ENCODE peak calls at places on chromosome 19, in nine cellular contexts. One of them, this sample, is unnamed. For H3K36me3, the result is how much of the 10 kb centered on the place peaks cover.

GRCh38 chr19:46787331-46788100 is 878 bp downstream of the SLC1A5 start:
- DNase-seq in colonic mucosa: peak
- DNase-seq in ascending aorta: peak
- DNase-seq in left ventricle myocardium inferior: peak
- DNase-seq in fibroblast of lung: peak
- DNase-seq in right lobe of liver: no peak
- DNase-seq in GM23248: peak
- DNase-seq in CD8-positive, alpha-beta memory T cell: no peak
- DNase-seq in testis: peak
- DNase-seq in this sample: peak

GRCh38 chr19:35882074-35882832 is 13.9 kb downstream of the APLP1 start:
- DNase-seq in fibroblast of lung: peak
- DNase-seq in ascending aorta: no peak
- DNase-seq in left ventricle myocardium inferior: no peak
- DNase-seq in right lobe of liver: no peak
- DNase-seq in testis: peak
- DNase-seq in colonic mucosa: peak
- DNase-seq in GM23248: peak
- DNase-seq in CD8-positive, alpha-beta memory T cell: no peak
- DNase-seq in this sample: peak

GRCh38 chr19:5298502-5298901 is 42.1 kb downstream of the PTPRS start:
- DNase-seq in colonic mucosa: no peak
- DNase-seq in CD8-positive, alpha-beta memory T cell: no peak
- DNase-seq in testis: no peak
- DNase-seq in left ventricle myocardium inferior: no peak
- DNase-seq in GM23248: no peak
- DNase-seq in right lobe of liver: no peak
- DNase-seq in fibroblast of lung: no peak
- DNase-seq in ascending aorta: no peak
- DNase-seq in this sample: no peak

GRCh38 chr19:35213678-35214632 is 14.6 kb downstream of the FAM187B start:
- DNase-seq in testis: peak
- DNase-seq in right lobe of liver: peak
- DNase-seq in GM23248: peak
- DNase-seq in left ventricle myocardium inferior: peak
- DNase-seq in CD8-positive, alpha-beta memory T cell: peak
- DNase-seq in fibroblast of lung: peak
- DNase-seq in colonic mucosa: peak
- DNase-seq in ascending aorta: peak
- DNase-seq in this sample: peak

GRCh38 chr19:5949792-5950305 is 28.1 kb downstream of the RANBP3 start:
- DNase-seq in colonic mucosa: no peak
- DNase-seq in GM23248: no peak
- DNase-seq in ascending aorta: no peak
- DNase-seq in fibroblast of lung: no peak
- DNase-seq in right lobe of liver: no peak
- DNase-seq in CD8-positive, alpha-beta memory T cell: no peak
- DNase-seq in testis: no peak
- DNase-seq in left ventricle myocardium inferior: peak
- DNase-seq in this sample: no peak

GRCh38 chr19:41206926-41207750 is 11.9 kb upstream of the AXL start:
- DNase-seq in ascending aorta: peak
- DNase-seq in GM23248: peak
- DNase-seq in colonic mucosa: peak
- DNase-seq in fibroblast of lung: peak
- DNase-seq in right lobe of liver: no peak
- DNase-seq in CD8-positive, alpha-beta memory T cell: no peak
- DNase-seq in testis: peak
- DNase-seq in left ventricle myocardium inferior: peak
- DNase-seq in this sample: no peak

GRCh38 chr19:35204799-35205732 is 23.5 kb downstream of the FAM187B start:
- DNase-seq in ascending aorta: no peak
- DNase-seq in right lobe of liver: peak
- DNase-seq in GM23248: no peak
- DNase-seq in colonic mucosa: peak
- DNase-seq in CD8-positive, alpha-beta memory T cell: no peak
- DNase-seq in testis: no peak
- DNase-seq in fibroblast of lung: no peak
- DNase-seq in left ventricle myocardium inferior: no peak
- DNase-seq in this sample: no peak

GRCh38 chr19:2552859-2553258 is 76.9 kb downstream of the GADD45B start:
- DNase-seq in right lobe of liver: no peak
- DNase-seq in ascending aorta: no peak
- DNase-seq in fibroblast of lung: no peak
- DNase-seq in left ventricle myocardium inferior: peak
- DNase-seq in CD8-positive, alpha-beta memory T cell: peak
- DNase-seq in GM23248: peak
- DNase-seq in testis: no peak
- DNase-seq in colonic mucosa: no peak
- DNase-seq in this sample: peak

GRCh38 chr19:42057856-42058255 is 12.2 kb downstream of the GRIK5 start:
- DNase-seq in right lobe of liver: no peak
- DNase-seq in testis: no peak
- DNase-seq in colonic mucosa: no peak
- DNase-seq in GM23248: no peak
- DNase-seq in CD8-positive, alpha-beta memory T cell: no peak
- DNase-seq in ascending aorta: no peak
- DNase-seq in fibroblast of lung: no peak
- DNase-seq in left ventricle myocardium inferior: no peak
- DNase-seq in this sample: no peak

GRCh38 chr19:45767410-45767880 is 1.6 kb downstream of the SIX5 start:
- DNase-seq in left ventricle myocardium inferior: peak
- DNase-seq in ascending aorta: peak
- DNase-seq in GM23248: peak
- DNase-seq in fibroblast of lung: peak
- DNase-seq in colonic mucosa: peak
- DNase-seq in right lobe of liver: peak
- DNase-seq in testis: peak
- DNase-seq in CD8-positive, alpha-beta memory T cell: no peak
- DNase-seq in this sample: peak

GRCh38 chr19:54448037-54448773 is 794 bp upstream of the LENG8 start:
- DNase-seq in colonic mucosa: peak
- DNase-seq in left ventricle myocardium inferior: peak
- DNase-seq in right lobe of liver: peak
- DNase-seq in CD8-positive, alpha-beta memory T cell: no peak
- DNase-seq in GM23248: peak
- DNase-seq in ascending aorta: peak
- DNase-seq in fibroblast of lung: peak
- DNase-seq in testis: peak
- DNase-seq in this sample: peak

GRCh38 chr19:20667281-20667680 is 5.9 kb upstream of the ZNF626 start:
- DNase-seq in ascending aorta: no peak
- DNase-seq in right lobe of liver: no peak
- DNase-seq in colonic mucosa: no peak
- DNase-seq in left ventricle myocardium inferior: no peak
- DNase-seq in testis: no peak
- DNase-seq in fibroblast of lung: no peak
- DNase-seq in CD8-positive, alpha-beta memory T cell: no peak
- DNase-seq in GM23248: no peak
- DNase-seq in this sample: no peak

GRCh38 chr19:40013991-40014390 is 17.1 kb downstream of the ZNF546 start:
- DNase-seq in left ventricle myocardium inferior: no peak
- DNase-seq in colonic mucosa: no peak
- DNase-seq in CD8-positive, alpha-beta memory T cell: no peak
- DNase-seq in testis: no peak
- DNase-seq in ascending aorta: no peak
- DNase-seq in GM23248: no peak
- DNase-seq in right lobe of liver: no peak
- DNase-seq in fibroblast of lung: no peak
- DNase-seq in this sample: no peak
- H3K36me3 ChIP-seq in left ventricle myocardium inferior: half or more
- H3K36me3 ChIP-seq in colonic mucosa: under half
- H3K36me3 ChIP-seq in CD8-positive, alpha-beta memory T cell: under half
- H3K36me3 ChIP-seq in testis: under half
- H3K36me3 ChIP-seq in ascending aorta: under half
- H3K36me3 ChIP-seq in GM23248: under half
- H3K36me3 ChIP-seq in right lobe of liver: under half
- H3K36me3 ChIP-seq in fibroblast of lung: under half
- H3K36me3 ChIP-seq in this sample: under half

GRCh38 chr19:10819124-10820060 is 16.6 kb downstream of the TMED1 start:
- DNase-seq in right lobe of liver: no peak
- DNase-seq in GM23248: no peak
- DNase-seq in CD8-positive, alpha-beta memory T cell: no peak
- DNase-seq in ascending aorta: no peak
- DNase-seq in left ventricle myocardium inferior: no peak
- DNase-seq in fibroblast of lung: no peak
- DNase-seq in colonic mucosa: no peak
- DNase-seq in testis: no peak
- DNase-seq in this sample: no peak

GRCh38 chr19:10820173-10820572 is 15.8 kb downstream of the TMED1 start:
- DNase-seq in right lobe of liver: peak
- DNase-seq in ascending aorta: no peak
- DNase-seq in GM23248: peak
- DNase-seq in CD8-positive, alpha-beta memory T cell: no peak
- DNase-seq in testis: no peak
- DNase-seq in fibroblast of lung: no peak
- DNase-seq in colonic mucosa: no peak
- DNase-seq in left ventricle myocardium inferior: no peak
- DNase-seq in this sample: no peak

GRCh38 chr19:10826236-10826635 is 9.8 kb downstream of the TMED1 start:
- DNase-seq in CD8-positive, alpha-beta memory T cell: no peak
- DNase-seq in left ventricle myocardium inferior: peak
- DNase-seq in GM23248: no peak
- DNase-seq in right lobe of liver: no peak
- DNase-seq in colonic mucosa: no peak
- DNase-seq in ascending aorta: no peak
- DNase-seq in fibroblast of lung: no peak
- DNase-seq in testis: no peak
- DNase-seq in this sample: no peak

GRCh38 chr19:10826846-10827245 is 9.2 kb downstream of the TMED1 start:
- DNase-seq in fibroblast of lung: no peak
- DNase-seq in right lobe of liver: no peak
- DNase-seq in CD8-positive, alpha-beta memory T cell: no peak
- DNase-seq in left ventricle myocardium inferior: peak
- DNase-seq in testis: no peak
- DNase-seq in ascending aorta: no peak
- DNase-seq in colonic mucosa: no peak
- DNase-seq in GM23248: no peak
- DNase-seq in this sample: no peak

DNA sequence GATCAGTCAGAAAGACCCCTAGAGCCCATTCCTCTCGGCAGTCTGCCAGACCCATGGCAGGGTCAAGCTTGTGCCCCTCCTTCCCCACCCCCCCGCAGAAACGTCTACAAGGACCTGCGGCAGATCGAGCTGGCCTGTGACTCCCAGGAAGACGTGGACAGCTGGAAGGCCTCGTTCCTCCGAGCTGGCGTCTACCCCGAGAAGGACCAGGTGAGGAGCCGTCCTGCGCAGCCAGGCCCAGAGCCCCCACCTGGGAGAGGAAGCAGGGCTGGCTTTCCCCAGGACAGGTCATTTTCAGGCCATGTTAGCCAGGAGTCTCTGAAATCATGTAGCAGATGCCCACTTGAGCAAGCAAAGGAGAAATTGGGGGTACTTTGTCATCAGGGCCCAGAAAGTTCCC is 12.3 kb downstream of the TMED1 start:
- DNase-seq in fibroblast of lung: no peak
- DNase-seq in right lobe of liver: peak
- DNase-seq in CD8-positive, alpha-beta memory T cell: no peak
- DNase-seq in GM23248: no peak
- DNase-seq in left ventricle myocardium inferior: peak
- DNase-seq in colonic mucosa: no peak
- DNase-seq in testis: no peak
- DNase-seq in ascending aorta: no peak
- DNase-seq in this sample: no peak
- H3K27ac ChIP-seq in fibroblast of lung: no peak
- H3K27ac ChIP-seq in right lobe of liver: no peak
- H3K27ac ChIP-seq in CD8-positive, alpha-beta memory T cell: no peak
- H3K27ac ChIP-seq in GM23248: no peak
- H3K27ac ChIP-seq in left ventricle myocardium inferior: no peak
- H3K27ac ChIP-seq in colonic mucosa: no peak
- H3K27ac ChIP-seq in testis: no peak
- H3K27ac ChIP-seq in ascending aorta: no peak
- H3K27ac ChIP-seq in this sample: no peak

DNA sequence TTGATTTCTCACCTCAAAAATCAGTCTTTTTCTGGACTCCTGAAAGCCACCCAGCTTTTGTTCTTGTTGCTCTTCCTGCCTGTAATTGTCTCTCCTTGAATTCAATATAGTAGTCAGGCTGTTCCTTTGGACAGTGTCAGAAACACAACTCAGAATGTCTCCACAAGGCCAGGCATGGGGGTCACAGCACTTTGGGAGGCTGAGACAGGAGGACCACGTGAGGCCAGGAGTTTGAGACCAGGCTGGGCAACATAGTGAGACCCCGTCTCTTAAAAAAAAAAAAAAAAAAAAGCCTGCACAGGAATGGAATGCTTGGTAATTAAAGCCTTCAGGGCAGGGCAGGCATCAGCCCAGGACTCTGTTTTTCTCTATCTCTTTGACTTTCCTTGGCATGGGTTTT is 8.9 kb upstream of the BAX start:
- DNase-seq in left ventricle myocardium inferior: no peak
- DNase-seq in right lobe of liver: no peak
- DNase-seq in CD8-positive, alpha-beta memory T cell: no peak
- DNase-seq in ascending aorta: no peak
- DNase-seq in colonic mucosa: no peak
- DNase-seq in testis: no peak
- DNase-seq in GM23248: no peak
- DNase-seq in fibroblast of lung: no peak
- DNase-seq in this sample: no peak
- H3K36me3 ChIP-seq in left ventricle myocardium inferior: under half
- H3K36me3 ChIP-seq in right lobe of liver: under half
- H3K36me3 ChIP-seq in CD8-positive, alpha-beta memory T cell: under half
- H3K36me3 ChIP-seq in ascending aorta: under half
- H3K36me3 ChIP-seq in colonic mucosa: under half
- H3K36me3 ChIP-seq in testis: under half
- H3K36me3 ChIP-seq in GM23248: under half
- H3K36me3 ChIP-seq in fibroblast of lung: under half
- H3K36me3 ChIP-seq in this sample: under half

DNA sequence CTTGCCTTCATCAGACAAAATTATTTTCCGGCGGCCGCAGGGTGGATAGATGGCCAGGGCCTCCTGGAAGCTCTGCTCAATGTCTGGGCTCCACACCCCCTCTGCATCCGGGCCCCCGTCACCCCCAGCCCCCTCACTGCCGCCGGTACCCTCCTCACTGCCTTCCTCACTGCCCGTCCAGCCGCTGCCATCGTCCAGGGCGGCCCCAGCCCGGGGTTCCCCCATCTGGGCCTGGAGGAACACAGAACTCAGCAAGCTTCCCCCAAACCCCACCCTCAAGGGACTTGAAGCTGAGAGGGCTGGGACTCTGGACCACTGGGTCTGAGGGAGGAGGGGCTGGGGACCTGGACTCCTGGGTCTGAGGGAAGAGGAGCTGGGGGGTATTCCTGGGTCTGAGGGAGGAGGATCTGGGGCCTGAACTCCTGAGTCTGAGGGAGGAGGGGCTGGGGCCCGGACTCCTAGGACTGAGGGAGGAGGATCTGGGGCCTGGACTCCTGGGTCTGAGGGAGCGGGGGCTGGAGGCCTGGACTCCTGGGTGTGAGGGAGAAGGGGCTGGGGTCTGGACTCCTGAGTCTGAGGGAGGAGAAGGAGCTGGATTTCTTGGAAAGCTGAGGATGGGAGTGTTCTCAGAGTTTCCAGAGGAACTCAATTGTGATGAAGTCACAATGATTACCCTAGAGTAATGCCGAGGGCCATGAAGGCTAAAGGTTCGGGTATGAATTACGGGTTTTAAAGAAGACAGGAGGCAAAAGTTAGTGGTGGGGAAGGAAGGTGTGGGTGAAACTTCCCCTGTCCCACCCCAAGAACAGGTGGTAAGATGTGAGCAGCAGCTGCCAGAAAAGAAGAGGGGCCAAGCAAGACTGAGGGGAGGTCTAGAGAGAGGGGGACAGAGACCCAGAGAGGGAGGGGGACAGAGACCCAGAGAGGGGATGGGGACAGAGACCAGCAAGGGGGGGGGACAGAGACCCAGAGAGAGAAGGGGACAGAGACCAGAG is 2.1 kb downstream of the TEAD2 start:
- DNase-seq in right lobe of liver: no peak
- DNase-seq in testis: no peak
- DNase-seq in ascending aorta: no peak
- DNase-seq in fibroblast of lung: no peak
- DNase-seq in colonic mucosa: no peak
- DNase-seq in left ventricle myocardium inferior: no peak
- DNase-seq in CD8-positive, alpha-beta memory T cell: no peak
- DNase-seq in GM23248: no peak
- DNase-seq in this sample: no peak
- H3K27ac ChIP-seq in right lobe of liver: no peak
- H3K27ac ChIP-seq in testis: peak
- H3K27ac ChIP-seq in ascending aorta: peak
- H3K27ac ChIP-seq in fibroblast of lung: no peak
- H3K27ac ChIP-seq in colonic mucosa: no peak
- H3K27ac ChIP-seq in left ventricle myocardium inferior: peak
- H3K27ac ChIP-seq in CD8-positive, alpha-beta memory T cell: peak
- H3K27ac ChIP-seq in GM23248: no peak
- H3K27ac ChIP-seq in this sample: peak